ENCODE peak calls at places on chromosomes 12 and 14, in seven cellular contexts. V is RWPE2, L is progenitor cell of endocrine pancreas, A is prostate gland, G is hepatocyte, I is cardiac fibroblast, Z is HFFc6. O is an unnamed sample.

GRCh38 chr12:113030875-113031525 is 25.5 kb upstream of the DTX1 start:
- DNase-seq in V (no peak), L (no peak), A (peak; percentile 10), G (peak; percentile 72), I (peak; percentile 81), Z (peak; percentile 77), O (no peak)

GRCh38 chr14:38835874-38836273 is 267.2 kb downstream of the SEC23A start:
- DNase-seq in V (peak; percentile 51), L (no peak), A (no peak), G (no peak), I (no peak), Z (no peak), O (no peak)

GRCh38 chr14:56004807-56005579 is 113.2 kb upstream of the PELI2 start:
- DNase-seq in V (no peak), L (no peak), A (no peak), G (peak; percentile 85), I (peak; percentile 86), Z (peak; percentile 35), O (no peak)

GRCh38 chr12:96131230-96131788 is 62.9 kb upstream of the ELK3 start:
- DNase-seq in V (no peak), L (no peak), A (no peak), G (no peak), I (no peak), Z (no peak), O (no peak)

GRCh38 chr12:510071-510825 is 50.5 kb downstream of the B4GALNT3 start:
- DNase-seq in V (no peak), L (no peak), A (peak; percentile 58), G (peak; percentile 43), I (no peak), Z (no peak), O (no peak)

GRCh38 chr12:79512068-79512467 is 178.7 kb downstream of the PAWR start:
- DNase-seq in V (no peak), L (no peak), A (no peak), G (no peak), I (no peak), Z (no peak), O (no peak)

GRCh38 chr12:97984951-97985350 is 522.3 kb downstream of the RMST start:
- DNase-seq in V (no peak), L (no peak), A (peak; percentile 24), G (no peak), I (no peak), Z (no peak), O (no peak)

GRCh38 chr14:70257526-70257925 is 68.8 kb upstream of the SLC8A3 start:
- DNase-seq in V (no peak), L (no peak), A (no peak), G (no peak), I (no peak), Z (no peak), O (no peak)

GRCh38 chr12:94769040-94769420 is 118.7 kb upstream of the TMCC3 start:
- DNase-seq in V (no peak), L (no peak), A (no peak), G (no peak), I (no peak), Z (no peak), O (no peak)

GRCh38 chr12:2794261-2794735 is 472 bp upstream of the FKBP4 start:
- DNase-seq in V (no peak), L (peak; percentile 59), A (peak; percentile 61), G (peak; percentile 31), I (peak; percentile 49), Z (peak; percentile 14), O (peak; percentile 26)

GRCh38 chr12:65965358-65965757 is 141.1 kb downstream of the HMGA2 start:
- DNase-seq in V (no peak), L (no peak), A (no peak), G (no peak), I (peak; percentile 65), Z (peak; percentile 84), O (no peak)

GRCh38 chr12:3326850-3327780 is 163.9 kb upstream of the PRMT8 start:
- DNase-seq in V (no peak), L (no peak), A (no peak), G (no peak), I (peak; percentile 22), Z (no peak), O (no peak)

GRCh38 chr12:118980407-118981014 is 830 bp upstream of the SRRM4 start:
- DNase-seq in V (no peak), L (no peak), A (no peak), G (no peak), I (no peak), Z (no peak), O (no peak)

GRCh38 chr12:21499765-21500164 is 1.7 kb downstream of the RECQL start:
- DNase-seq in V (no peak), L (no peak), A (no peak), G (no peak), I (no peak), Z (no peak), O (no peak)

GRCh38 chr14:22333408-22334274 is 255.4 kb downstream of the DAD1 start:
- DNase-seq in V (no peak), L (no peak), A (peak; percentile 61), G (peak; percentile 70), I (peak; percentile 82), Z (peak; percentile 52), O (no peak)

GRCh38 chr12:73220951-73221350 is 948.8 kb downstream of the TRHDE start:
- DNase-seq in V (no peak), L (no peak), A (peak; percentile 39), G (no peak), I (no peak), Z (no peak), O (no peak)

GRCh38 chr14:74133833-74134481 is 49.2 kb downstream of the LIN52 start:
- DNase-seq in V (no peak), L (no peak), A (no peak), G (peak; percentile 44), I (no peak), Z (no peak), O (no peak)

GRCh38 chr12:118498171-118498570 is 121.8 kb downstream of the SUDS3 start:
- DNase-seq in V (no peak), L (peak; percentile 10), A (no peak), G (peak; percentile 60), I (no peak), Z (peak; percentile 11), O (no peak)

GRCh38 chr12:14322403-14322802 is 43.1 kb upstream of the ATF7IP start:
- DNase-seq in V (no peak), L (no peak), A (no peak), G (no peak), I (no peak), Z (peak; percentile 48), O (no peak)

GRCh38 chr12:76032043-76032981 is 736 bp upstream of the PHLDA1 start:
- DNase-seq in V (no peak), L (no peak), A (peak; percentile 31), G (peak; percentile 72), I (peak; percentile 77), Z (peak; percentile 60), O (peak; percentile 60)

GRCh38 chr12:76031081-76031413 is 529 bp downstream of the PHLDA1 start:
- DNase-seq in V (no peak), L (no peak), A (no peak), G (no peak), I (no peak), Z (no peak), O (no peak)

GRCh38 chr12:76029982-76030377 is 1.6 kb downstream of the PHLDA1 start:
- DNase-seq in V (no peak), L (no peak), A (no peak), G (peak; percentile 35), I (peak; percentile 70), Z (no peak), O (no peak)

GRCh38 chr12:76030378-76031080 is 1.0 kb downstream of the PHLDA1 start:
- DNase-seq in V (no peak), L (peak; percentile 26), A (peak; percentile 23), G (peak; percentile 25), I (peak; percentile 57), Z (peak; percentile 54), O (peak; percentile 67)

GRCh38 chr12:76031414-76032042 is at the start of gene PHLDA1:
- DNase-seq in V (peak; percentile 96), L (peak; percentile 89), A (peak; percentile 88), G (peak; percentile 97), I (peak; percentile 98), Z (peak; percentile 97), O (peak; percentile 93)
- TF ChIP-seq CTCF in V (peak; percentile 73), L (peak; percentile 60), A (peak; percentile 18), G (peak; percentile 63), I (peak; percentile 58), Z (peak; percentile 83), O (peak; percentile 40)

GRCh38 chr12:76424941-76425340 is 76.7 kb upstream of the BBS10 start:
- DNase-seq in V (no peak), L (no peak), A (no peak), G (no peak), I (no peak), Z (no peak), O (no peak)

GRCh38 chr12:76426160-76426559 is 77.9 kb upstream of the BBS10 start:
- DNase-seq in V (no peak), L (no peak), A (no peak), G (no peak), I (no peak), Z (no peak), O (no peak)

GRCh38 chr12:76422878-76423438 is 74.7 kb upstream of the BBS10 start:
- DNase-seq in V (no peak), L (no peak), A (no peak), G (peak; percentile 15), I (peak; percentile 27), Z (peak; percentile 33), O (no peak)

GRCh38 chr12:76432733-76433132 is 84.5 kb upstream of the BBS10 start:
- DNase-seq in V (no peak), L (no peak), A (no peak), G (no peak), I (no peak), Z (no peak), O (no peak)

GRCh38 chr12:76428117-76428516 is 79.9 kb upstream of the BBS10 start:
- DNase-seq in V (no peak), L (no peak), A (no peak), G (no peak), I (no peak), Z (no peak), O (no peak)
- TF ChIP-seq CTCF in V (no peak), L (no peak), A (no peak), G (no peak), I (no peak), Z (no peak), O (no peak)

DNA sequence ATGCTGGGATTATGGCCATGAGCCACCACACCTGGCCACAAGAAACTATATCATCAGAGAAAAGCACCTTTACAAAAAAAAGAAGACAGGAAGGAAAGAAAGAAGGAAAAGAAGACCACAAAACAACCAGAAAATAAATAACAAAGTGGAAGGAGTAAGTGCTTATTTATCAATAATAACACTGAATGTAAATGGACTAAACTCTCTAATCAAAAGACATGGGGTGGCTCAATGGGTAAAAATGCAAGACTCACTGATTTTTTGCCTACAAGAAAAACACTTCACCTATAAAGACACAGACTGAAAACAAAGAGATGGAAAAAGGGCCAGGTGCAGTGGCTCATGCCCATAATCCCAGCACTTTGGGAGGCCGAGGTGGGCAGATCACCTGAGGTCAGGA is 65.7 kb downstream of the MAPKAPK5 start:
- DNase-seq in V (no peak), L (no peak), A (no peak), G (no peak), I (no peak), Z (no peak), O (no peak)
- TF ChIP-seq CTCF in V (no peak), L (no peak), A (no peak), G (no peak), I (no peak), Z (no peak), O (no peak)

GRCh38 chr14:67984274-67984673 is 164.7 kb downstream of the RAD51B start:
- DNase-seq in V (no peak), L (no peak), A (no peak), G (no peak), I (no peak), Z (no peak), O (no peak)

GRCh38 chr14:67982711-67983608 is 163.4 kb downstream of the RAD51B start:
- DNase-seq in V (no peak), L (no peak), A (no peak), G (no peak), I (no peak), Z (no peak), O (no peak)

GRCh38 chr14:67987596-67987995 is 168.0 kb downstream of the RAD51B start:
- DNase-seq in V (no peak), L (no peak), A (no peak), G (peak; percentile 21), I (peak; percentile 87), Z (peak; percentile 58), O (no peak)
- TF ChIP-seq CTCF in V (no peak), L (no peak), A (no peak), G (no peak), I (no peak), Z (no peak), O (no peak)

O was measured in natural killer cell.